ENCODE peak calls at places on chromosome 13, in eight cellular contexts. V, P, H, X, O, G, L and N are unnamed samples.

GRCh38 chr13:113616991-113617749 is 32.6 kb downstream of the TFDP1 start:
- DNase-seq in V (no peak), P (no peak), H (no peak), X (peak), O (no peak), G (no peak), L (peak), N (peak)

GRCh38 chr13:78603240-78603947 is at the start of gene POU4F1:
- DNase-seq in V (peak), P (no peak), H (peak), X (peak), O (peak), G (peak), L (peak), N (no peak)

GRCh38 chr13:96533408-96533807 is 443.5 kb downstream of the HS6ST3 start:
- DNase-seq in V (no peak), P (no peak), H (no peak), X (no peak), O (peak), G (no peak), L (no peak), N (no peak)

GRCh38 chr13:61765181-61765742 is 349.6 kb upstream of the PCDH20 start:
- DNase-seq in V (no peak), P (no peak), H (no peak), X (no peak), O (no peak), G (no peak), L (peak), N (no peak)

GRCh38 chr13:106471957-106472543 is 63.4 kb downstream of the EFNB2 start:
- DNase-seq in V (no peak), P (peak), H (peak), X (peak), O (peak), G (no peak), L (peak), N (peak)

GRCh38 chr13:47330031-47330430 is 433.2 kb upstream of the HTR2A start:
- DNase-seq in V (no peak), P (no peak), H (no peak), X (no peak), O (no peak), G (no peak), L (no peak), N (no peak)

GRCh38 chr13:57716295-57716694 is 84.8 kb downstream of the PCDH17 start:
- DNase-seq in V (no peak), P (no peak), H (no peak), X (peak), O (no peak), G (no peak), L (no peak), N (no peak)

GRCh38 chr13:113493315-113493951 is 2.9 kb upstream of the DCUN1D2 start:
- DNase-seq in V (no peak), P (peak), H (no peak), X (peak), O (no peak), G (no peak), L (no peak), N (peak)

GRCh38 chr13:33375421-33375820 is 89.9 kb upstream of the STARD13 start:
- DNase-seq in V (no peak), P (no peak), H (no peak), X (no peak), O (no peak), G (no peak), L (no peak), N (no peak)

GRCh38 chr13:106277483-106278154 is 257.8 kb downstream of the EFNB2 start:
- DNase-seq in V (no peak), P (no peak), H (no peak), X (no peak), O (no peak), G (no peak), L (no peak), N (no peak)

GRCh38 chr13:48783831-48784230 is 130.1 kb downstream of the CYSLTR2 start:
- DNase-seq in V (no peak), P (no peak), H (no peak), X (no peak), O (no peak), G (no peak), L (no peak), N (no peak)

GRCh38 chr13:86201477-86201876 is 402.3 kb upstream of the SLITRK6 start:
- DNase-seq in V (no peak), P (no peak), H (no peak), X (no peak), O (no peak), G (no peak), L (no peak), N (no peak)

GRCh38 chr13:69109891-69110525 is 997.6 kb upstream of the ATXN8OS start:
- DNase-seq in V (no peak), P (no peak), H (no peak), X (peak), O (no peak), G (no peak), L (no peak), N (no peak)

GRCh38 chr13:74329978-74330377 is 195.8 kb upstream of the KLF12 start:
- DNase-seq in V (no peak), P (no peak), H (no peak), X (peak), O (no peak), G (no peak), L (no peak), N (no peak)

GRCh38 chr13:109363431-109363830 is 423.0 kb downstream of the IRS2 start:
- DNase-seq in V (no peak), P (no peak), H (no peak), X (no peak), O (no peak), G (no peak), L (no peak), N (no peak)

DNA sequence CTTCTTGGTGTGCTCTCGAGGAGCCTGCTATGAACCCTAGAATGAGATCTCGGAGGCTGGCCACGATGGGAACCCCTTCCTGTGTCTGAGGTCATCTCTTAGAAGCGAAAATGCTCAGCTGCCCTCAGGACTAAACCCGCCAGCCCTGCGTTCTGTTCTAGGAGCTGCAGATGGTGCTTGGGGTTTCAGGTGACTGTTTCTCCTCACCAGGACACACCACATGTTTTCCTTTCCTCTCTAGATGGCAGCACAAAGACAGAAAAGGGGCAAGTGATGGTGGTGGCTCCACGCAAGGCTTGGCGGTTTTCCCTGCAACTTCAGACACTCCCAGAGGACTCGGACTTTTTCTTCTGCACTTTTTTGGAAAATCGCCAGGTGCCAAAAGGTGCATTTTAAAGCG is 60.1 kb downstream of the RNASEH2B start:
- DNase-seq in V (peak), P (peak), H (no peak), X (peak), O (no peak), G (no peak), L (no peak), N (no peak)
- TF ChIP-seq CTCF in V (no peak), P (peak), H (no peak), X (peak), O (no peak), G (no peak), L (no peak), N (peak)

GRCh38 chr13:20188649-20189553 is 3.8 kb downstream of the GJB2 start:
- DNase-seq in V (peak), P (no peak), H (no peak), X (no peak), O (peak), G (no peak), L (peak), N (no peak)
- TF ChIP-seq CTCF in V (no peak), P (no peak), H (no peak), X (peak), O (peak), G (no peak), L (peak), N (peak)

DNA sequence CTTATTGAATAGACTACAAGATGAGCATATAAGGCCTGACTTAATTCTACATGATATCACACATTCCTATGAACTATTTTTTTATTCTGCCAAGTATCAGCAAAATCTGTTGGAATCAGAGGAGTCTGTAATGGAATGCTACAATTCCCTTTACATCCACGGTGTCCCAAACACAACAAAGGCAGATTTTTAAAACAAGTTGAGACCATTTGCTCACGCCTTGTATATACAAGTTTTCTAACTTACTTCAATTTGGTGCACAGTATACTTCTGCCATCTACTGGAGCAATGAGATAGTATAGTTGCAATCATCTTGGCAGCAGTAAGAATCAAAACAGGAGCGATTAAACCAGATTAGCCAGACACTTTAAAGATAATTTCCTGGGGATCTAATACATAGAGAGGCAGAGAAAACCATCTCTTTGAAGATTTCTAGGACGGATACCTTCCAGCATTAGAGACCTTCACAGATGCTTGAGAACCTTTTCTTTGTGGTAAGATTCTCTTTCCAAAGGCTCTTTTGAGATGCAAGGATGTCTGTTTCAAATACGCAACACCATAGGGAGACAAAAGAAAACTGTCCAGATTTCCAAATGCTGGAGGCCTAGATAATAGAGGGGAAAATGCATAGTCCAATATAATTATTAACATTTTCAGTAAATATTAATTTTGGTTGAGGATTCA is 302.0 kb upstream of the MIR17HG start:
- DNase-seq in V (no peak), P (no peak), H (no peak), X (peak), O (peak), G (no peak), L (no peak), N (no peak)
- TF ChIP-seq CTCF in V (no peak), P (no peak), H (no peak), X (peak), O (peak), G (no peak), L (no peak), N (peak)

GRCh38 chr13:80828759-80829158 is 487.8 kb upstream of the SPRY2 start:
- DNase-seq in V (no peak), P (no peak), H (no peak), X (no peak), O (no peak), G (no peak), L (no peak), N (no peak)
- TF ChIP-seq CTCF in V (no peak), P (no peak), H (no peak), X (no peak), O (no peak), G (no peak), L (no peak), N (no peak)

GRCh38 chr13:45527699-45528462 is 63.1 kb downstream of the COG3 start:
- DNase-seq in V (no peak), P (no peak), H (peak), X (peak), O (no peak), G (no peak), L (no peak), N (no peak)
- TF ChIP-seq CTCF in V (no peak), P (no peak), H (no peak), X (no peak), O (no peak), G (no peak), L (no peak), N (no peak)

GRCh38 chr13:28954810-28955209 is 134.7 kb downstream of the MTUS2 start:
- DNase-seq in V (no peak), P (no peak), H (no peak), X (no peak), O (no peak), G (no peak), L (no peak), N (no peak)

GRCh38 chr13:28958018-28958417 is 137.9 kb downstream of the MTUS2 start:
- DNase-seq in V (no peak), P (no peak), H (no peak), X (no peak), O (no peak), G (no peak), L (no peak), N (no peak)

GRCh38 chr13:28955264-28955966 is 135.3 kb downstream of the MTUS2 start:
- DNase-seq in V (no peak), P (no peak), H (no peak), X (no peak), O (no peak), G (no peak), L (no peak), N (no peak)

DNA sequence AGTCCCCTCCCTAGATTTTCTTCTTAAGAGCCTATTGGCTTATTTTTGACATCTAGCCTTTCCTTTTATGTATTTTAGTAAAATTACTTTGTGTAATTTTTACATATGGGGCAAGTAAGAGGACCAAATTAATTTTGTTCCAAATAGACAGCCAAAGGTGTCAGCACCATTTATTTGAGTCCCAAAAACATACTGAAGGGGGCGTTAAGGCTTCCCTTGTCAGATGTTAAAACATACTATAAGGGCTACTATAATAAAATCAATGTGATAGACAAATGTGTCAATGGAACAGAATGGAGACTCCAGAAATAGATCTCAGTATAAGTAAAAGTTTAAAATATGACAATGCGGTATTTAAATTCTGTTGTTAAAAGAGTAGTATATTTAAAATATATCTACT is 133.6 kb downstream of the MTUS2 start:
- DNase-seq in V (no peak), P (no peak), H (no peak), X (no peak), O (no peak), G (no peak), L (no peak), N (no peak)
- TF ChIP-seq CTCF in V (peak), P (no peak), H (no peak), X (no peak), O (peak), G (no peak), L (no peak), N (no peak)

GRCh38 chr13:28753946-28754345 is 35.2 kb upstream of the SLC46A3 start:
- DNase-seq in V (no peak), P (no peak), H (no peak), X (no peak), O (no peak), G (no peak), L (no peak), N (no peak)

GRCh38 chr13:28755546-28755870 is 36.7 kb upstream of the SLC46A3 start:
- DNase-seq in V (no peak), P (no peak), H (no peak), X (no peak), O (no peak), G (no peak), L (no peak), N (no peak)

GRCh38 chr13:28751210-28751935 is 32.6 kb upstream of the SLC46A3 start:
- DNase-seq in V (no peak), P (peak), H (no peak), X (no peak), O (no peak), G (no peak), L (no peak), N (no peak)

GRCh38 chr13:28753208-28753892 is 34.6 kb upstream of the SLC46A3 start:
- DNase-seq in V (no peak), P (peak), H (peak), X (peak), O (no peak), G (no peak), L (no peak), N (peak)

GRCh38 chr13:28754698-28755545 is 36.2 kb upstream of the SLC46A3 start:
- DNase-seq in V (no peak), P (peak), H (no peak), X (no peak), O (peak), G (no peak), L (no peak), N (no peak)
- TF ChIP-seq CTCF in V (no peak), P (peak), H (no peak), X (no peak), O (peak), G (no peak), L (peak), N (no peak)